ENCODE peak calls at places on chromosomes 13 and 19, in four cellular contexts. B, T, V and S are unnamed samples.

GRCh38 chr19:13006431-13007281 is 11.4 kb downstream of the NFIX start:
- DNase-seq in V (no peak), T (no peak), B (no peak), S (no peak)

GRCh38 chr13:113917523-113918371 is 53.9 kb upstream of the GAS6 start:
- DNase-seq in B (no peak), V (no peak), T (no peak), S (no peak)

GRCh38 chr19:47421844-47422395 is 2.6 kb upstream of the MEIS3 start:
- DNase-seq in B (no peak), V (no peak), T (no peak), S (no peak)

GRCh38 chr19:41261474-41262190 is 2.5 kb upstream of the HNRNPUL1 start:
- DNase-seq in V (no peak), B (no peak), T (no peak), S (no peak)

GRCh38 chr13:98984983-98985382 is 7.1 kb upstream of the DOCK9 start:
- DNase-seq in B (no peak), V (no peak), T (no peak), S (no peak)

GRCh38 chr19:5036733-5037681 is 68.1 kb downstream of the KDM4B start:
- DNase-seq in V (no peak), B (no peak), T (no peak), S (no peak)

GRCh38 chr13:40058757-40059236 is 403.3 kb downstream of the COG6 start:
- DNase-seq in T (no peak), B (no peak), V (no peak), S (no peak)

GRCh38 chr19:47239610-47240296 is 8.8 kb upstream of the BBC3 start:
- DNase-seq in V (peak; percentile 75), T (peak; percentile 65), B (no peak), S (no peak)

GRCh38 chr13:99196466-99197256 is 4.0 kb upstream of the UBAC2 start:
- DNase-seq in B (no peak), V (no peak), T (no peak), S (no peak)

GRCh38 chr13:40672310-40673060 is 6.0 kb upstream of the FOXO1 start:
- DNase-seq in V (no peak), T (no peak), B (no peak), S (no peak)

GRCh38 chr13:98519976-98520375 is 56.9 kb downstream of the STK24 start:
- DNase-seq in B (no peak), V (no peak), T (no peak), S (no peak)

GRCh38 chr13:107650081-107650701 is 565.1 kb downstream of the LIG4 start:
- DNase-seq in B (no peak), T (peak; percentile 52), V (peak; percentile 74), S (no peak)

GRCh38 chr13:50375792-50376191 is 360.5 kb downstream of the KCNRG start:
- DNase-seq in T (no peak), V (no peak), B (no peak), S (no peak)

GRCh38 chr13:37109080-37109678 is 3.7 kb upstream of the CSNK1A1L start:
- DNase-seq in V (no peak), B (no peak), T (no peak), S (no peak)

GRCh38 chr19:6126335-6126974 is 9.0 kb upstream of the ACSBG2 start:
- DNase-seq in B (no peak), T (no peak), V (no peak), S (no peak)

GRCh38 chr19:39307233-39307821 is 11.1 kb downstream of the IFNL1 start:
- DNase-seq in V (peak; percentile 79), T (peak; percentile 64), B (no peak), S (no peak)

GRCh38 chr13:112719016-112719415 is 29.2 kb downstream of the ATP11A start:
- DNase-seq in T (no peak), V (no peak), B (no peak), S (no peak)

GRCh38 chr13:98396071-98396710 is 180.7 kb downstream of the STK24 start:
- DNase-seq in B (no peak), V (no peak), T (no peak), S (no peak)

GRCh38 chr13:27189192-27189591 is 17.6 kb upstream of the USP12 start:
- DNase-seq in B (no peak), V (no peak), T (no peak), S (no peak)

GRCh38 chr13:109366521-109366920 is 419.9 kb downstream of the IRS2 start:
- DNase-seq in T (no peak), V (no peak), B (no peak), S (no peak)

GRCh38 chr19:5480427-5480836 is 25.2 kb downstream of the ZNRF4 start:
- DNase-seq in V (no peak), B (no peak), T (no peak), S (no peak)

GRCh38 chr13:98571955-98572662 is 4.8 kb downstream of the STK24 start:
- DNase-seq in V (no peak), T (no peak), B (no peak), S (no peak)

GRCh38 chr19:3617463-3617862 is 9.1 kb downstream of the CACTIN start:
- DNase-seq in V (no peak), B (no peak), T (no peak), S (no peak)

GRCh38 chr19:18833141-18833476 is 1.4 kb downstream of the UPF1 start:
- DNase-seq in V (no peak), B (no peak), T (no peak), S (no peak)
- TF ChIP-seq CTCF in V (no peak), B (no peak), T (no peak), S (no peak)

GRCh38 chr19:23437901-23438300 is 42.6 kb upstream of the ZNF91 start:
- DNase-seq in B (no peak), V (no peak), T (no peak), S (no peak)

GRCh38 chr19:23440207-23440606 is 44.9 kb upstream of the ZNF91 start:
- DNase-seq in V (no peak), B (no peak), T (no peak), S (no peak)

GRCh38 chr19:23439623-23440022 is 44.4 kb upstream of the ZNF91 start:
- DNase-seq in B (no peak), T (no peak), V (no peak), S (no peak)

GRCh38 chr19:23436944-23437343 is 41.7 kb upstream of the ZNF91 start:
- DNase-seq in B (no peak), T (no peak), V (no peak), S (no peak)

DNA sequence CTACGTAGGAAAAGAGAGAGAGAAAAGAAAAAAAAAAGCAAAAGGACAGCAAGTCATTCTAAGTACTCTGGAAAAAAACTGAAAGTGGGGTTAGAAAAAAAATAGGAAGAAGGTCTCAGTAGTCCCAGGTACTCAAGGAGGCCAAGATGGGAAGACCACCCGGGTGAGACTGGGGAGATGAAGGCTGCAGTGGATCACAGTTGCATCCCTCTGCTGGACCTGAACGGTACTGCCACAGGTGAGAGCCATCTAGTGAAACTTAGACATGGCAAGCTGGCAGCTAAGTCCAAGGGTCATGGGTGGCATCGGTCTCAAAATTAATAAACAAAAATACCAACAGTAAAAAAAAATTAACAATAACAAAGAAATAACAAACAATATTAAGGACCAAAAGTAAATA is 41.0 kb upstream of the ZNF91 start:
- DNase-seq in T (no peak), B (no peak), V (no peak), S (no peak)
- TF ChIP-seq CTCF in T (no peak), B (no peak), V (no peak), S (no peak)

DNA sequence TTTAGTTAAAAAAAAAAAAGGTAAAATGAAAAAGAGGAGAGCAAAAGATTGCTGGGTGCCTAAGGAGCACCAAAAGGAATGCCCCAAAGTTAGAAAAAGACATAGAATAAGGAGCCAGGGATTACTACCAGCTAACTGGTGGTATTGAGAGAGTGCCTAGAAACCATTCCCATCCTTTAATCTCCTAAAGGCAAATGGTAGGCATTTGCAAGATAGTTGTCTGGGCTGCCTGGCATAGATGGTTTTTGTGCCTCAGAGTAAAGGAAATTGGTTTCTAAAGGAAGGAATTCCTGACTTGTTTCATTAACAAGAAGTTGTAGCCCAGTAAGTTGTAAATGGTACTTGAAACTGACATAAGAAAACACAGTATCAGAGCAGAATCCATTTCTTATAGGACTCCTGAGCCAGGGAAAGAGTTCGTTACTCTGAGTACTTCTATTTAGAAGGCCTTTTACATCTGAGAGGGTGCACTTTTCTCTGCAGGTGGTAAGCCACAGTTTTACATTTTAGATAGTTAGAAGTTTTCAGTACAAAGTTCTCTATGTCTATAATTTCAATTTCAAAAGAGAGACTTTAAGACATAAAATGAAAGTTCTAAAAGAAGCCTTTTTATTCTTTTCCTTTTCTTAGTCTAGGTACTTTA is 92.6 kb downstream of the OLFM4 start:
- DNase-seq in T (no peak), V (no peak), B (no peak), S (no peak)
- TF ChIP-seq CTCF in T (no peak), V (no peak), B (no peak), S (no peak)

GRCh38 chr13:110618167-110618566 is 2.8 kb downstream of the NAXD start:
- DNase-seq in T (no peak), B (no peak), V (no peak), S (no peak)

GRCh38 chr13:110615322-110616102 is at the start of gene NAXD:
- DNase-seq in B (peak; percentile 57), T (peak; percentile 97), V (peak; percentile 97), S (peak; percentile 82)

GRCh38 chr13:110617326-110618072 is 2.2 kb downstream of the NAXD start:
- DNase-seq in V (no peak), T (no peak), B (no peak), S (no peak)

GRCh38 chr13:110615005-110615321 is 382 bp upstream of the NAXD start:
- DNase-seq in B (no peak), V (no peak), T (no peak), S (no peak)

DNA sequence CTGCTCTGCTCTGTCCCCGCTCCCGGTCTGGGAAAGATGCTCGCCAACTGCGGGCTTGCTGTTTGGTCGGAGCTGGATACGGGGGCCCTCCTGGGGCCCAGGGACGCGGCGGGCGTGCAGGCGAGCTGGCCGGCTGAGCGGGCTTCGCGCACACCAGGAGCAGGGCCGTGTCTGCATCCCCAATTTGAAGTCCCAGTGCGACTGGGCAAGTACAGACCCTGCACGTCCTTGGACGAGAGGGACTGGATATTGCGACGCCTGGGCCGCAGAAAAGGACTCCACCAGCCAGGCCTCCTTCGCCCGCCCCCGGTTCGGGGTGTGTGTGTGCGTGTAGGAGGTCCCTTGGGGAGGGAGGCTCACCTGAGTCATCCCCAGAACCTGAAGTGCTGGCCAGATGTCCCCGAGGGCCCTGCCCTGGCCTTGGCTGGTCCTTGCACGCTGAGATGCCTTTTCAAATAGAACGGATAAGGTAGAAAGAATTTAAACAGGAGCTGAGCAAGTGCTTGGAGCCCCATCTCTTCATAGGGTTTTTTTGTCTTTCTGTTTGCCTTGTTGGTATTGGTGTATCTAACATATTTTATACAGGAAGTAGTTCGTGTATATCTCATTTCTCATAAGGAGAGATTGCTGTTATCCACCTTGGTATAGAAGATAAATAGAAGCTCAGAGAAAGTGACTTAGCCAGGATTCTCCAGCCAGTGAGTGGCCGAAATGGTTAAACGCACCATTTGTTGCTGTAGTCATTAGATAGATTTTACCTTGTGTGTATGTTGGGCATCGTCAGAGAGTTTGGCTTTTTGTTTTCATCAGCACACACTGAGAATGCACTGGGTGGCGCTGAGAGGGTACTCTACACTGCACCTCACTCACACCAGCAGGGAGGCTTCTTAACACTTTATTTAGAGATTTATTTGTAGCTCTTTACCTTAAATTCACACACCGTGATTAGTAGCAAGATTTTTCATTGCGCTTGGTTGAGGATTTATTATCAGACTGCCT is 1.1 kb downstream of the NAXD start:
- DNase-seq in B (no peak), V (no peak), T (no peak), S (peak; percentile 30)
- TF ChIP-seq CTCF in B (no peak), V (no peak), T (no peak), S (no peak)

GRCh38 chr19:56223481-56223880 is 21.4 kb downstream of the ZSCAN5C start:
- DNase-seq in T (no peak), B (no peak), V (no peak), S (no peak)

GRCh38 chr19:56221851-56222250 is 19.8 kb downstream of the ZSCAN5C start:
- DNase-seq in V (no peak), B (no peak), T (no peak), S (no peak)

GRCh38 chr19:56217039-56217949 is 15.2 kb downstream of the ZSCAN5C start:
- DNase-seq in V (no peak), B (no peak), T (no peak), S (no peak)

GRCh38 chr19:56222901-56223300 is 20.8 kb downstream of the ZSCAN5C start:
- DNase-seq in V (no peak), B (no peak), T (no peak), S (no peak)
- TF ChIP-seq CTCF in V (no peak), B (no peak), T (no peak), S (no peak)